ENCODE peak calls at places on chromosomes 7 and 10, in seven cellular contexts. B, H, G, V, Z, P and U are unnamed samples.

GRCh38 chr7:23474829-23475578 is 4.7 kb upstream of the IGF2BP3 start:
- DNase-seq in B (no peak), H (no peak), G (no peak), V (no peak), Z (no peak), P (no peak), U (no peak)

GRCh38 chr10:34813626-34814227 is 1.4 kb downstream of the PARD3 start:
- DNase-seq in B (no peak), H (peak; percentile 27), G (no peak), V (peak; percentile 81), Z (peak; percentile 62), P (peak; percentile 62), U (peak; percentile 70)

GRCh38 chr10:79241990-79242619 is 105.2 kb upstream of the PPIF start:
- DNase-seq in B (no peak), H (no peak), G (peak; percentile 62), V (peak; percentile 64), Z (peak; percentile 86), P (peak; percentile 67), U (peak; percentile 81)

GRCh38 chr7:24945899-24946298 is 34.1 kb downstream of the OSBPL3 start:
- DNase-seq in B (no peak), H (no peak), G (peak; percentile 42), V (peak; percentile 41), Z (no peak), P (no peak), U (peak; percentile 16)

GRCh38 chr10:75508814-75509306 is 77.4 kb downstream of the LRMDA start:
- DNase-seq in B (no peak), H (no peak), G (no peak), V (no peak), Z (peak; percentile 62), P (no peak), U (no peak)

GRCh38 chr7:112665709-112666108 is 124.5 kb downstream of the TMEM168 start:
- DNase-seq in B (no peak), H (peak; percentile 14), G (peak; percentile 56), V (peak; percentile 6), Z (no peak), P (peak; percentile 8), U (peak; percentile 90)

GRCh38 chr10:32239770-32240169 is 107.2 kb downstream of the EPC1 start:
- DNase-seq in B (no peak), H (no peak), G (no peak), V (no peak), Z (no peak), P (peak; percentile 69), U (no peak)

GRCh38 chr10:114367676-114368391 is 36.5 kb downstream of the AFAP1L2 start:
- DNase-seq in B (no peak), H (no peak), G (no peak), V (peak; percentile 91), Z (peak; percentile 90), P (no peak), U (no peak)

GRCh38 chr7:90225181-90225580 is 13.6 kb downstream of the STEAP2 start:
- DNase-seq in B (no peak), H (no peak), G (no peak), V (no peak), Z (no peak), P (no peak), U (no peak)

GRCh38 chr10:7982733-7983132 is 71.8 kb upstream of the GATA3 start:
- DNase-seq in B (no peak), H (no peak), G (no peak), V (no peak), Z (no peak), P (no peak), U (no peak)

DNA sequence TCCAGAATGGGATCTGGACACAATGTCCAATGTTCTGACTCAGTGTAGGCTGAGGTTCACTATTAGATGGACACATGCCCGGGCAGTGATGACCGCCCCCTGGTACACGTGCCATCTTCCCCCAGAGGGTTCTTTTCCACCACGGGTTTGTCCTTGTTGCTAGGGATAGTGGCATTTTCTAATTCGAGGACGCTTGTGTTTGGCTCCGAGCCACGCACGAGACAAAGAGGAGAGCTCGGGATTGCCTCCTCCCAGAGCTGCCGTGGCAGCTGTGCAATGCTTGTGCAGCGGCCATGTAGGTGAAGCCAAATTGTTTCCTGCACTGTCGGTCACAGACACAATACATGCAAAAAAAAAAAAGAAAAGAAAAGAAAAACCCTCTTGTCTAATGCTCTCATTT is 207.5 kb downstream of the PAXIP1 start:
- DNase-seq in B (no peak), H (no peak), G (no peak), V (no peak), Z (no peak), P (no peak), U (no peak)
- H2BK120ac ChIP-seq in B (no peak overlapping the region), H (no peak overlapping the region), G (no peak overlapping the region), V (no peak overlapping the region), Z (no peak overlapping the region), P (no peak overlapping the region), U (no peak overlapping the region)

GRCh38 chr10:18523858-18524257 is 127.5 kb downstream of the NSUN6 start:
- DNase-seq in B (no peak), H (no peak), G (no peak), V (no peak), Z (no peak), P (no peak), U (no peak)
- H2BK120ac ChIP-seq in B (no peak overlapping the region), H (no peak overlapping the region), G (no peak overlapping the region), V (no peak overlapping the region), Z (no peak overlapping the region), P (no peak overlapping the region), U (no peak overlapping the region)

GRCh38 chr10:103549349-103549685 is 55.8 kb downstream of the NEURL1 start:
- DNase-seq in B (no peak), H (no peak), G (peak; percentile 3), V (no peak), Z (no peak), P (no peak), U (no peak)

GRCh38 chr10:103547391-103547946 is 54.0 kb downstream of the NEURL1 start:
- DNase-seq in B (no peak), H (no peak), G (peak; percentile 24), V (no peak), Z (no peak), P (no peak), U (no peak)

GRCh38 chr10:103548581-103549348 is 55.3 kb downstream of the NEURL1 start:
- DNase-seq in B (no peak), H (no peak), G (peak; percentile 19), V (no peak), Z (no peak), P (no peak), U (no peak)

GRCh38 chr10:103546401-103546800 is 52.9 kb downstream of the NEURL1 start:
- DNase-seq in B (no peak), H (no peak), G (peak; percentile 8), V (no peak), Z (no peak), P (no peak), U (no peak)

DNA sequence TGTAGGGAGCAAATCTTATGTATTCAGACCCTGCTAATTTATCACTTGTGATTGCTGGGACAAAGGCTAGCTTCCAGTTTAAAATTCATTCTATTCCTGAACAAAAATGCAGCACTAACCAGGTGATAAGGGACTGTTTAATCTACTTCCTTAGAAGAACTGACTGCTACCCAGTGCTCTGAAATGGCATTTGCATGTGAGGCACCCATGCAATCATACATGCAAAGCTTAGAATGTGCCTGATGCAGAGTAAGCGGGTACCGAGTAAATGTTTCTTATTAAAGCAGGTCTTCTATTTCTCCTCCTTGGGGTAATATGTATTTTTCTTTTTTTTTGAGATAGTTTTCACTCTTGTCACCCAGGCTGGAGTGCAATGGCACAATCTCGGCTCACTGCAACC is 54.5 kb downstream of the NEURL1 start:
- DNase-seq in B (no peak), H (no peak), G (peak; percentile 7), V (no peak), Z (no peak), P (no peak), U (no peak)
- H2BK120ac ChIP-seq in B (no peak overlapping the region), H (no peak overlapping the region), G (no peak overlapping the region), V (no peak overlapping the region), Z (no peak overlapping the region), P (no peak overlapping the region), U (no peak overlapping the region)

DNA sequence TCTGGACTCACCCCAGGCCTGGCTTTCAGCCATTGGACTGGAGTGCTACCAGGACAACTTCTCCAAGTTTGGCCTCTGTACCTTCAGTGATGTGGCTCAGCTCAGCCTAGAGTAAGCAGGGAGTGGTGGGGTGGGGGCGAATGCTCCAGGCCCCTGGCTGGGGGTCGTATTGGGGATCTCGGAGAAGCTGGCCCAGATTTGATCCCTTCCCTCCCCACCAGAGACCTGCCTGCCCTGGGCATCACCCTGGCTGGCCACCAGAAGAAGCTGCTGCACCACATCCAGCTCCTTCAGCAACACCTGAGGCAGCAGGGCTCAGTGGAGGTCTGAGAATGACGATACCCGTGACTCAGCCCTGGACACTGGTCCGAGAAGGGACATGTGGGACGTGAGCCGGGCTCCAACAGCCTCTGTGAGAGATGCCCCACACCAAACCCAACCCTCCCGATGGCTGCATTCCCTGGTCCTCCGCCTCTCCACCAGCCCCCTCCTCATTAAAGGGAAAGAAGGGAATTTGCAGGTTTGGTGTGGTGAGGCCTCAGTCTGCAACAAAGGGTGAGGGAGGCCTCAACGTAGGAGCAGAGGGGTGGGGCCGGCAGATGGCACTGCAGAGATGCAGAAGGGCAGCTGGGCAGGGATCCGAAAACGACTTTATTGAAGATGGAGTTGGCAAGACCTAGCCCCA is 14.8 kb downstream of the TRPV6 start:
- DNase-seq in B (no peak), H (no peak), G (peak; percentile 18), V (no peak), Z (no peak), P (no peak), U (no peak)
- H2BK120ac ChIP-seq in B (no peak overlapping the region), H (no peak overlapping the region), G (no peak overlapping the region), V (no peak overlapping the region), Z (no peak overlapping the region), P (no peak overlapping the region), U (no peak overlapping the region)

GRCh38 chr10:124050021-124051015 is 43.1 kb downstream of the CHST15 start:
- DNase-seq in B (no peak), H (no peak), G (no peak), V (no peak), Z (no peak), P (no peak), U (no peak)

GRCh38 chr10:124056337-124056980 is 36.9 kb downstream of the CHST15 start:
- DNase-seq in B (no peak), H (no peak), G (no peak), V (no peak), Z (no peak), P (no peak), U (no peak)

GRCh38 chr10:124053971-124054370 is 39.4 kb downstream of the CHST15 start:
- DNase-seq in B (no peak), H (no peak), G (no peak), V (no peak), Z (no peak), P (no peak), U (peak; percentile 18)

GRCh38 chr10:124049484-124049883 is 43.9 kb downstream of the CHST15 start:
- DNase-seq in B (no peak), H (no peak), G (no peak), V (peak; percentile 36), Z (peak; percentile 48), P (no peak), U (peak; percentile 19)

GRCh38 chr10:124052561-124052960 is 40.8 kb downstream of the CHST15 start:
- DNase-seq in B (no peak), H (no peak), G (no peak), V (no peak), Z (no peak), P (no peak), U (no peak)
- H2BK120ac ChIP-seq in B (no peak overlapping the region), H (no peak overlapping the region), G (no peak overlapping the region), V (no peak overlapping the region), Z (no peak overlapping the region), P (no peak overlapping the region), U (no peak overlapping the region)

GRCh38 chr7:100811480-100811879 is 15.8 kb downstream of the EPHB4 start:
- DNase-seq in B (no peak), H (no peak), G (no peak), V (peak; percentile 94), Z (no peak), P (no peak), U (no peak)
- H2BK120ac ChIP-seq in B (no peak overlapping the region), H (no peak overlapping the region), G (no peak overlapping the region), V (no peak overlapping the region), Z (no peak overlapping the region), P (no peak overlapping the region), U (no peak overlapping the region)